ENCODE peak calls at places on chromosomes 13 and 19, in eight cellular contexts. A is adrenal gland, I is keratinocyte, D is aorta, G is right cardiac atrium, X is A673, C is cardiac muscle cell, Y is right lobe of liver. R is an unnamed sample. For H3K4me1, the result is how much of the 10 kb centered on the place peaks cover.

GRCh38 chr19:48806818-48807589 is 3.8 kb downstream of the BCAT2 start:
- DNase-seq in Y (peak), X (peak), I (no peak), G (no peak), D (no peak), C (peak), A (no peak), R (no peak)

GRCh38 chr13:111531505-111531904 is 211.1 kb downstream of the TEX29 start:
- DNase-seq in C (peak), Y (no peak), X (no peak), A (no peak), G (no peak), I (no peak), D (no peak), R (no peak)

GRCh38 chr19:35673121-35673804 is 6.9 kb downstream of the UPK1A start:
- DNase-seq in I (peak), X (no peak), C (peak), D (peak), A (peak), G (peak), Y (peak), R (no peak)

GRCh38 chr13:113997845-113998751 is 24.2 kb upstream of the C13orf46 start:
- DNase-seq in G (peak), D (peak), A (no peak), I (no peak), Y (peak), X (no peak), C (peak), R (no peak)

GRCh38 chr13:46983881-46984280 is 87.0 kb upstream of the HTR2A start:
- DNase-seq in A (no peak), D (no peak), C (no peak), G (no peak), I (no peak), Y (no peak), X (no peak), R (no peak)

GRCh38 chr19:49689133-49690072 is at the start of gene ADM5:
- DNase-seq in Y (no peak), I (no peak), D (peak), A (peak), G (peak), X (peak), C (peak), R (no peak)

GRCh38 chr19:55172741-55173140 is 6.3 kb upstream of the DNAAF3 start:
- DNase-seq in A (no peak), I (no peak), C (peak), D (no peak), X (no peak), Y (no peak), G (no peak), R (no peak)

GRCh38 chr13:51585696-51586095 is 1.4 kb downstream of the WDFY2 start:
- DNase-seq in Y (no peak), C (peak), A (no peak), D (no peak), G (no peak), X (peak), I (no peak), R (no peak)

GRCh38 chr19:17902701-17903100 is 30.1 kb upstream of the CCDC124 start:
- DNase-seq in A (no peak), D (no peak), I (peak), G (no peak), X (peak), Y (no peak), C (peak), R (no peak)

GRCh38 chr19:45477713-45478453 is 10.1 kb downstream of the FOSB start:
- DNase-seq in G (no peak), I (peak), C (no peak), D (peak), A (no peak), Y (no peak), X (peak), R (no peak)

GRCh38 chr19:48842744-48843162 is 6.5 kb upstream of the HSD17B14 start:
- DNase-seq in G (no peak), C (peak), D (no peak), X (peak), I (no peak), A (peak), Y (no peak), R (peak)

GRCh38 chr13:96700657-96701056 is 293.6 kb downstream of the OXGR1 start:
- DNase-seq in I (no peak), X (no peak), A (peak), G (no peak), Y (no peak), D (no peak), C (no peak), R (no peak)

GRCh38 chr13:76934671-76935070 is 13.6 kb upstream of the ACOD1 start:
- DNase-seq in C (peak), Y (no peak), A (no peak), G (no peak), I (no peak), D (no peak), X (no peak), R (no peak)

GRCh38 chr13:34672631-34673030 is 269.4 kb upstream of the NBEA start:
- DNase-seq in X (no peak), C (peak), A (no peak), D (no peak), G (no peak), I (no peak), Y (no peak), R (no peak)

GRCh38 chr19:34120846-34121639 is 51.3 kb upstream of the LSM14A start:
- DNase-seq in X (peak), I (no peak), D (no peak), Y (no peak), G (peak), C (peak), A (peak), R (no peak)

DNA sequence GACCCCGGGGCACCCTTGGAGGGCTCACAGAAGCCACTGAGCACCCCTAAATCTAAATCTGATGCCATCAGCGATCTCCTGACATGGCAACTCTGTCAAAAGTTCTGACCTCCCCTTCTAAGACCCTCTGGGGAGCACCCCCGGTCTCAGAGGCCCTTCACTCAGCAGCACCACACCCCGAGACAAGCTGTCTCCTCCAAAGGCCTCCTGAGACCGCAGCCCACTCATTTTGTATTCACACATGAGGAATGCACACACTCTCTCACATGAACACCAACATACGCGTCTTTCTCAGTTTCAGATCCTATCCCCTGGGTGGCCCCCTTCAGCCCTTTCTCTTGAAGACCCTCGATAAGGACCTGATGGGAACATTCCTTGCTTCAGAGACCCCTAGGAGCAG is 2.6 kb downstream of the NDUFA11 start:
- DNase-seq in A (no peak), X (no peak), C (no peak), G (no peak), I (no peak), D (no peak), Y (no peak), R (no peak)
- H3K27ac ChIP-seq in A (no peak), X (no peak), C (no peak), G (no peak), I (no peak), D (no peak), Y (no peak), R (no peak)

GRCh38 chr13:40439928-40440327 is 226.5 kb downstream of the FOXO1 start:
- DNase-seq in A (peak), C (peak), X (no peak), I (no peak), Y (peak), G (peak), D (no peak), R (no peak)
- H3K4me1 ChIP-seq in A (under half), C (under half), X (under half), I (under half), Y (half or more), G (under half), D (under half), R (under half)

DNA sequence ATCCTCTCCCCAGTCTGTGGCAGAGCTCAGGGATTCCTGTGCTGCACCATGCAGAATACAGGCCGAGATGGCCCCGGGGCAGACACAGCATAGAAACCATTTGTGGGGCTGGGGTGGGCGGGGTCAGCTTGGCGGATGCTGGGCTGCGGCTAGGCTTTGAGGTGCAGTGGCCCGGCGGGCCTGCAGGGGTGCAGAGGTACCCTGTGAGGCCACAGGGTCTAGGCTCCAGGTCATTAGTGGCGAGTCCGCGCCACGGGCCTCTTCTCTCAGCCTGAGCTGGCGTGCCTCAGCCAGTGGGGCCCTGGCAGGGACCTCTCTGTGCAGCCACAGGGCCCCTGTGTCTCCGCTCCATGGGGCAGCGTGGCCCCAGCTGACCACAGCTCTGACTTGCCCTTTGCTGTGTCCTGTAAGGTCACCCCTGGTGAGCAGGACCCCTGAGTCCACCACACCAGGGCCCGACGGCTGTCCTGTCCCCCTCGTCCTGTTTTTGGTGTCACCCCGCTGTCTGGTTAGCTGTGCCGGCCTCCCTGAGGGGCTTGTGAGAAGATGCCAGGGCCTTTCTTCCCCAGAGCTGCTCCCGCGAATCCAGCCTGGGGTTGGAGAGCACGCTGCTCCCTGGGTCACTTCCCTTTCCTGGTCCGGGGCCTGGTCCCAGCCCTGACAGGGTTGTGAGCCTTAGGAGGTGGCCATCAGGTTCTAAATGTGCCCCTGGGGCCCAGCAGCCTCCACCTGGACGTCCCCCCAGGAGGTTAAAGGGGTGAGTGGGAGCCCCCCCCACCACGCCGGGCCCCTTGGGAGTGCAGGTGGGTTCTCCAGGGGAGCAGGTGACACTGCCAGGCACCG is 12.1 kb downstream of the KDM4B start:
- DNase-seq in I (no peak), C (no peak), Y (no peak), G (peak), A (no peak), X (no peak), D (peak), R (no peak)
- H3K27ac ChIP-seq in I (no peak), C (no peak), Y (no peak), G (no peak), A (no peak), X (no peak), D (no peak), R (no peak)

DNA sequence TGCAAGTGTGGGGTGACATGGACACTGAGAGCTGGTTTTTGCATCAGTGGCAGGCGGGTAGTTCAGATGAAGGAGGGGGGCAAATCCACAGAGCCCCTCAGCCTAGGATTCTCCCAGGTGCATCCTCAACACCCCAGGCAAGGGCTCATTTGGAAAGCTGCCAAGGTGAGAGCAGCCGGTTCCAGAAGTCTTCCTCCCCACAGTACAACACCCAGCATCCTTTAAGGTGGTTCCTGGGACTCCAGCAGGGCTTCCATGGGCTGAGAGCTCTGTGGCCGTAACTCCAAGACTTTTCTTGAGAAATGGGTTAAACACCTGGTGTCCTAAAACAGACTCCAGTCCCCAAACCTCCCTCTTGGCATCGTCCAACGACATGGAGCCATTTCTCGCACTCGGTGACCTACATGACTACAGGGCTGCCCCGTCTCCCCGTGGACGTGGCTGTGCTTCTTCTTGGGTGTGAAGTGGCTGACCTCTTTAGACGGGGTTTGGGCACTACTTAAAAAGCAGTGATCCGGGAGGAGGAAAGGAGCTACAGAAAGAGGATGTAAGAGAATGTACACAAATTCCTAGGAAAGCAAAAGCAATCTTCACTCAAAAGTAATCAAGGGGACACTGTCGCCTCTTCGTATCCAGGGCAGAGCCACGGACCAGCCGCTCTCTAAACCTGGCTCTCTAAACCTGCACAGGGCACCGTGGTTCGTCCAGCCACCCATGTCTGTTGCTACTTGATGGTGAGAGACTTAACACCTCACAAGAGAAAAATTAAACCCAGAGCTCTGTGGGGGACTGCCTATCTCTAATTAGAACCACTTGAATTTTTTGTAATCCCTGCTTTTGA is 25.5 kb downstream of the RANBP3 start:
- DNase-seq in C (no peak), I (no peak), D (no peak), G (peak), X (no peak), Y (no peak), A (no peak), R (no peak)
- H3K4me1 ChIP-seq in C (half or more), I (under half), D (under half), G (under half), X (half or more), Y (half or more), A (under half), R (under half)

GRCh38 chr19:16088985-16089846 is 12.9 kb downstream of the TPM4 start:
- DNase-seq in I (no peak), D (no peak), G (no peak), C (no peak), X (no peak), A (no peak), Y (no peak), R (no peak)

GRCh38 chr19:16087940-16088339 is 11.6 kb downstream of the TPM4 start:
- DNase-seq in X (no peak), A (no peak), I (no peak), C (no peak), G (peak), D (no peak), Y (no peak), R (no peak)

GRCh38 chr19:16088351-16088984 is 12.2 kb downstream of the TPM4 start:
- DNase-seq in D (no peak), C (peak), I (no peak), Y (no peak), G (peak), A (peak), X (no peak), R (peak)

GRCh38 chr19:16084067-16084685 is 7.9 kb downstream of the TPM4 start:
- DNase-seq in G (no peak), A (no peak), X (no peak), Y (no peak), C (no peak), I (no peak), D (no peak), R (no peak)

DNA sequence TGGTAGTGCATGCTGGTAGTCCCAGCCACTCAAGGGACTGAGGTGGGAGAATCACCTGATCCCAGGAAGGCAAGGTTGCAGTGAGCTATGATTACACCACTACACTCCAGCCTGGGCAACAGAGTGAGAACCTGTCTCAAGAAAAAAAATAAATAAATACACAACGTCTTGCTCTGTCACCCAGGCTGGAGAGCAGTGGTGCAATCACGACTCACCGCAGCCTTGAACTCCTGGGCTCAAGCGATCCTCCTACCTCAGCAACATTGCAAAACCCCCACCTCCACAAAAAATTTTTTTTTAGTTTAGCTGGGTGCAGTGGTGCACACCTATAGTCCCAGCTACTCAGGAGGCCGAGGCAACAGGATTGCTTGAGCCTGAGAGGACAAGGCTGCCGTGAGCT is 8.8 kb downstream of the TPM4 start:
- DNase-seq in I (no peak), C (peak), G (no peak), Y (no peak), A (no peak), D (no peak), X (no peak), R (no peak)
- H3K27ac ChIP-seq in I (peak), C (no peak), G (no peak), Y (no peak), A (no peak), D (no peak), X (no peak), R (no peak)

R was measured in lung.